ENCODE peak calls at places on chromosomes 7 and 10, in five cellular contexts. S is upper lobe of right lung; H is heart right ventricle; V is A549; R is naive thymus-derived CD4-positive, alpha-beta T cell. I is an unnamed sample. For H3K4me1, the result is how much of the 10 kb centered on the place peaks cover.

GRCh38 chr10:114257488-114257887 is 18.4 kb downstream of the VWA2 start:
- DNase-seq in R (no peak), H (no peak), V (no peak), S (no peak), I (no peak)

GRCh38 chr7:46626261-46627037 is 705.4 kb upstream of the IGFBP3 start:
- DNase-seq in H (no peak), R (no peak), S (no peak), V (no peak), I (no peak)

GRCh38 chr10:986137-986825 is 2.0 kb upstream of the GTPBP4 start:
- DNase-seq in H (no peak), R (no peak), V (no peak), S (peak), I (no peak)

GRCh38 chr10:73744690-73744994 is 470 bp downstream of the SEC24C start:
- DNase-seq in V (peak), S (no peak), R (no peak), H (no peak), I (peak)

GRCh38 chr7:144455040-144455404 is 51.5 kb upstream of the NOBOX start:
- DNase-seq in R (no peak), V (no peak), H (no peak), S (no peak), I (no peak)

GRCh38 chr7:73429218-73429617 is 4.4 kb upstream of the FZD9 start:
- DNase-seq in R (no peak), H (no peak), S (no peak), V (no peak), I (no peak)

GRCh38 chr10:71404510-71405295 is 8.0 kb downstream of the CDH23 start:
- DNase-seq in H (no peak), R (no peak), S (peak), V (no peak), I (no peak)

GRCh38 chr10:125836746-125837145 is 13.4 kb downstream of the BCCIP start:
- DNase-seq in S (no peak), V (no peak), R (no peak), H (no peak), I (no peak)

GRCh38 chr10:541750-542371 is 147.6 kb downstream of the DIP2C start:
- DNase-seq in S (no peak), H (no peak), V (no peak), R (no peak), I (no peak)

GRCh38 chr7:133730360-133730759 is 396.8 kb upstream of the LRGUK start:
- DNase-seq in R (no peak), S (no peak), H (no peak), V (no peak), I (no peak)

GRCh38 chr7:28955723-28956607 is 2.2 kb downstream of the TRIL start:
- DNase-seq in V (peak), S (peak), R (no peak), H (peak), I (peak)

GRCh38 chr10:49435225-49435624 is 39.3 kb upstream of the DRGX start:
- DNase-seq in R (no peak), V (no peak), S (no peak), H (no peak), I (no peak)

GRCh38 chr7:76997381-76998262 is 34.5 kb downstream of the SPDYE17 start:
- DNase-seq in H (no peak), V (no peak), S (peak), R (no peak), I (no peak)

GRCh38 chr7:78151229-78151628 is 352.7 kb downstream of the PHTF2 start:
- DNase-seq in V (no peak), H (no peak), S (no peak), R (no peak), I (no peak)

GRCh38 chr10:14200645-14201534 is 129.8 kb downstream of the FRMD4A start:
- DNase-seq in S (no peak), R (no peak), V (peak), H (no peak), I (no peak)

GRCh38 chr7:121153995-121154394 is 165.5 kb downstream of the CPED1 start:
- DNase-seq in V (no peak), S (no peak), R (no peak), H (no peak), I (no peak)

GRCh38 chr10:126264089-126265018 is 123.9 kb downstream of the ADAM12 start:
- DNase-seq in V (no peak), H (peak), R (no peak), S (no peak), I (no peak)

GRCh38 chr7:133434246-133434865 is 181.5 kb downstream of the EXOC4 start:
- DNase-seq in R (peak), S (no peak), V (peak), H (no peak), I (no peak)

GRCh38 chr7:12315049-12315448 is 88.6 kb downstream of the VWDE start:
- DNase-seq in H (no peak), V (no peak), R (no peak), S (no peak), I (no peak)

GRCh38 chr7:105327201-105327600 is 61.5 kb downstream of the SRPK2 start:
- DNase-seq in H (no peak), V (no peak), S (no peak), R (no peak), I (no peak)
- H3K4me1 ChIP-seq in H (under half), V (under half), S (under half), R (under half), I (under half)

GRCh38 chr7:157445956-157446295 is 109.1 kb downstream of the DNAJB6 start:
- DNase-seq in S (no peak), R (no peak), H (no peak), V (no peak), I (peak)
- H3K4me3 ChIP-seq in S (no peak), R (no peak), H (no peak), V (no peak), I (no peak)

GRCh38 chr10:131906269-131906639 is 5.4 kb downstream of the PPP2R2D start:
- DNase-seq in S (no peak), R (no peak), H (no peak), V (no peak), I (no peak)

GRCh38 chr10:131909014-131909808 is 8.4 kb downstream of the PPP2R2D start:
- DNase-seq in S (no peak), R (no peak), V (no peak), H (no peak), I (peak)

GRCh38 chr10:131909929-131910328 is 9.1 kb downstream of the PPP2R2D start:
- DNase-seq in R (no peak), H (no peak), S (no peak), V (no peak), I (no peak)

GRCh38 chr10:131907679-131908078 is 6.9 kb downstream of the PPP2R2D start:
- DNase-seq in R (peak), S (no peak), V (no peak), H (no peak), I (no peak)

GRCh38 chr10:131908151-131908550 is 7.3 kb downstream of the PPP2R2D start:
- DNase-seq in H (no peak), V (no peak), S (peak), R (no peak), I (no peak)
- H3K4me1 ChIP-seq in H (half or more), V (half or more), S (under half), R (half or more), I (under half)

DNA sequence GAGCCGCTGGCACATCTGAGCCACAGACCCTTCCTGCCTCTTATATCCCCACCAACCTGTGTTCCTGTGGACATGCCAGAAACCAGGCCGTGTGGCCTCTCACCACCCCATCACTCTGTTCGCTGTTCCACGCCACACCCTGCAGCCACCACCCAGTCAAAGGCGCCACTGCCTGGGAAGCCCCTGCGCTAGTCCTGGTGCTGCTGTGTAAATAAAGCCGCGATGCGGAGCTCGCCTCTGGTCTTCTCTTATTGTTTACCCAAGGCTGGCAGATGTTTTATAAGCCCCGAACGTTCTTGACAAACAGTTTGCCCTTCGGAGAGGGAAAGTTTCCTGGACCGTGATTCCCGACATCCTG is 61.3 kb downstream of the LHPP start:
- DNase-seq in S (no peak), V (peak), H (no peak), R (no peak), I (no peak)
- H3K4me3 ChIP-seq in S (peak), V (peak), H (no peak), R (no peak), I (no peak)

GRCh38 chr7:30475580-30475979 is 3.0 kb downstream of the NOD1 start:
- DNase-seq in S (no peak), V (no peak), R (no peak), H (no peak), I (no peak)

GRCh38 chr7:30476401-30477145 is 2.0 kb downstream of the NOD1 start:
- DNase-seq in R (no peak), S (no peak), H (no peak), V (no peak), I (no peak)

GRCh38 chr7:30474485-30474884 is 4.1 kb downstream of the NOD1 start:
- DNase-seq in S (no peak), H (no peak), V (no peak), R (no peak), I (no peak)

GRCh38 chr7:30474893-30475292 is 3.7 kb downstream of the NOD1 start:
- DNase-seq in H (no peak), R (no peak), V (no peak), S (no peak), I (no peak)

DNA sequence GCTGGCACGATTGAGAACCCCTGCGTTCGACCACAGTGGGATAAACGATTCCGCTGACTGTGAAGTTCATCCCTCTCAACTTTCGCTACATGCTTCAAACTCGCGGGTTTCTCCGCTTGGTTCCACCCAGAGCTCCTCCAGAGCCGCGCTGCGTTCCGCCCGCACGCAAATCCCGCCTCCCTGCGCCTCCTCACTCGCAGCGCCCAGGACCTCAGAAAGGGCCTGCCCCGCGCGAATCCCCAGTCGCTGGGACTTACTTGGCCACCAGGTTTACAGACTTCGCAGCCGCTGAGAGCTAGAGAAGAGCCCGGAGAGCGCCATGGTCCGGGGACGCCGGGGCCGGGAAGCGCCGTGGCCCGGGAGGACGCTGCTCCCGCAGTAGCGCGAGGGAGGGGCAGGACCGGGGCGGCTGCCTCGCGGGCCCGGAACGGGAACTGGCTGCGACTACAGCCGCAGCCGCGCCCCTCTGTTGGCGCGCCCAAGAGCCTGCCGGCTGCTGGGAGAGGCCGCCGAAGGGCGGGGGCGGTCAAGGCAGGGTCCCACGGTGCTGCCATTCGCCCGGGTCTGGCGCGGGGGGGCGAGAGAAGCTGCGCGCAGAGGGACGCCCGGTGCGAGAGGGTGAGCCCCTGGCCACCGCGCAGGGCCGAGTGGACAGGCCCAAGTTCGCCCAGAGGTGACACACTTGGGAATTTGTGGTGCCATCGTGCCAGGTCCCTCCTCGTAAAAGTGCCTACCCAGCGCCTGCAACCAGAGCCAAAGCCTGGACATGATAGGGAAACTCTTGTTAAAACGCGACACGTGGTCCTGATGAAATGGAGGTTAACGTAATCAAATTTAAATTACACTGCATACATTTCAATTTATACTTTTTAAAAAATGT is at the start of gene NOD1:
- DNase-seq in R (peak), H (peak), S (peak), V (peak), I (peak)
- H3K4me1 ChIP-seq in R (under half), H (half or more), S (under half), V (under half), I (under half)

GRCh38 chr10:132540456-132540855 is 2.9 kb downstream of the INPP5A start:
- DNase-seq in H (no peak), V (no peak), S (no peak), R (no peak), I (peak)

GRCh38 chr10:132538790-132539421 is 1.3 kb downstream of the INPP5A start:
- DNase-seq in S (no peak), H (no peak), V (no peak), R (no peak), I (no peak)

GRCh38 chr10:132541129-132541528 is 3.5 kb downstream of the INPP5A start:
- DNase-seq in R (no peak), V (no peak), S (no peak), H (no peak), I (peak)

GRCh38 chr10:132539431-132539839 is 1.8 kb downstream of the INPP5A start:
- DNase-seq in V (no peak), H (peak), S (peak), R (peak), I (peak)

GRCh38 chr10:132539894-132540293 is 2.3 kb downstream of the INPP5A start:
- DNase-seq in R (no peak), H (no peak), S (no peak), V (no peak), I (no peak)
- H3K4me3 ChIP-seq in R (peak), H (peak), S (peak), V (no peak), I (no peak)

DNA sequence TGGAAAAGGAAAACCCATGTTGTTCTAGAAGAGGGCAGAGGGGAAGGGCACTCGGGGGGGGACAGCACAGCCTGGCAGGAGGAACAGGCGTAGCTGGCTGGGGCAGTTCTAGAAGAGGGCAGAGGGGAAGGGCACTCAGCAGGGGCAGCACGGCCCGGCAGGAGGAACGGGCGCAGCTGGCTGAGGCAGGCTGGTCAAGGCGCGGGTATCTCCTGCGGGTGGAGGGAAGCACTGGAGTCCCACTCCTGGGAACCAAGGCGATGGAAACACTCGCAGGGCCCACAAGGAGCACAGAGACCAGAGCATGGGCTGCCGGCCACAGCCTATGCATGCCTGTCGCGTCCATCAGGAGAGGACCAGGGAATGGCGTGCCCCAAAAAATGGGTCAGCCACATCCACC is 36.7 kb downstream of the PAPOLB start:
- DNase-seq in S (no peak), R (no peak), H (no peak), V (no peak), I (peak)
- H3K4me1 ChIP-seq in S (under half), R (under half), H (under half), V (under half), I (under half)

GRCh38 chr7:142498364-142498763 is 240.5 kb upstream of the PRSS58 start:
- DNase-seq in V (no peak), S (no peak), H (no peak), R (no peak), I (no peak)
- H3K4me3 ChIP-seq in V (no peak), S (no peak), H (no peak), R (no peak), I (no peak)

GRCh38 chr7:13980474-13980873 is 9.0 kb downstream of the ETV1 start:
- DNase-seq in S (no peak), R (no peak), V (no peak), H (no peak), I (no peak)
- H3K4me1 ChIP-seq in S (under half), R (under half), V (under half), H (half or more), I (under half)

GRCh38 chr7:68185641-68186040 is 1189.0 kb downstream of the TYW1 start:
- DNase-seq in S (no peak), V (no peak), H (no peak), R (no peak), I (no peak)

GRCh38 chr7:68186072-68186471 is 1189.4 kb downstream of the TYW1 start:
- DNase-seq in S (no peak), V (no peak), H (no peak), R (no peak), I (no peak)

GRCh38 chr7:68192941-68193340 is 1196.3 kb downstream of the TYW1 start:
- DNase-seq in H (no peak), R (no peak), S (no peak), V (no peak), I (no peak)

DNA sequence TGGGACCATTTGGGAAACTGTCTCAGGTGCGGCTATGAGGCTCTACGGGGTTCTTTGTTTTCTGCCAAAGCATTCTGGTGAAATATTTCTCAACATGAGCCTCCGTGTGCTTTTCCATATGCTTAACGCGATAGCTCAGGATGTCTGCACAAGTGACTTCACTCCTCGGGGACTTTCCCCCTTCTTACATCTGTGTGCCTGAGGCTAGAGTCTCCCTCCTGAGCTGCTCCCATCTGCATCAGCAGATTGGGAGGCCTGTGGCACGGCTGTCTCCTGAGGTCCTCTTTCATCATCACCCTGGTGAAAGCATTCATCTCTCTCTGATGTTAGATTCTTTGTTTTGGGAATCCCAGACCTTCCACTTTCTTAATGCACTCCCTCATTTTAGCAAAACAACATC is 1190.9 kb downstream of the TYW1 start:
- DNase-seq in H (no peak), R (no peak), S (no peak), V (no peak), I (no peak)
- H3K4me3 ChIP-seq in H (no peak), R (no peak), S (no peak), V (no peak), I (no peak)